ENCODE peak calls at places on chromosomes 12 and 14, in ten cellular contexts. Q is cardiac muscle cell, D is upper lobe of right lung, M is A549, J is GM23338, Y is ovary, S is spleen, X is Peyer's patch, C is uterus, K is transverse colon. F is an unnamed sample. For H3K4me1, the result is how much of the 10 kb centered on the place peaks cover.

GRCh38 chr12:916240-916639 is 33.3 kb downstream of the RAD52 start:
- DNase-seq in Q (no peak), D (no peak), M (no peak), J (peak), Y (no peak), S (peak), X (peak), C (no peak), K (peak), F (no peak)

GRCh38 chr12:115712676-115713075 is 564.8 kb downstream of the MED13L start:
- DNase-seq in Q (no peak), D (no peak), M (no peak), J (no peak), Y (no peak), S (no peak), X (no peak), C (no peak), K (peak), F (no peak)

GRCh38 chr12:87802721-87803011 is 226.5 kb downstream of the C12orf50 start:
- DNase-seq in Q (no peak), D (no peak), M (no peak), J (no peak), Y (no peak), S (no peak), X (no peak), C (no peak), K (no peak), F (no peak)

GRCh38 chr12:95147836-95148235 is 69.4 kb downstream of the FGD6 start:
- DNase-seq in Q (no peak), D (no peak), M (no peak), J (peak), Y (no peak), S (no peak), X (no peak), C (no peak), K (no peak), F (no peak)

GRCh38 chr12:46267618-46268348 is 1.1 kb downstream of the SLC38A1 start:
- DNase-seq in Q (peak), D (no peak), M (no peak), J (no peak), Y (peak), S (peak), X (no peak), C (no peak), K (no peak), F (no peak)

GRCh38 chr14:105006831-105007592 is 13.9 kb downstream of the CDCA4 start:
- DNase-seq in Q (no peak), D (no peak), M (no peak), J (no peak), Y (no peak), S (no peak), X (no peak), C (no peak), K (no peak), F (peak)

GRCh38 chr12:63387736-63388135 is 236.7 kb upstream of the AVPR1A start:
- DNase-seq in Q (no peak), D (no peak), M (no peak), J (no peak), Y (no peak), S (no peak), X (no peak), C (no peak), K (no peak), F (no peak)

GRCh38 chr12:123078114-123078465 is 72.8 kb downstream of the PITPNM2 start:
- DNase-seq in Q (no peak), D (no peak), M (no peak), J (no peak), Y (no peak), S (no peak), X (no peak), C (no peak), K (no peak), F (no peak)

GRCh38 chr12:5789469-5789968 is 155.5 kb downstream of the ANO2 start:
- DNase-seq in Q (no peak), D (no peak), M (no peak), J (no peak), Y (no peak), S (no peak), X (no peak), C (no peak), K (no peak), F (no peak)

GRCh38 chr14:104223101-104223809 is 84.9 kb downstream of the KIF26A start:
- DNase-seq in Q (peak), D (no peak), M (no peak), J (peak), Y (peak), S (peak), X (no peak), C (no peak), K (peak), F (no peak)

GRCh38 chr14:43471595-43471994 is 1035.5 kb downstream of the FSCB start:
- DNase-seq in Q (no peak), D (no peak), M (no peak), J (peak), Y (no peak), S (no peak), X (no peak), C (no peak), K (no peak), F (no peak)

GRCh38 chr14:99627510-99628381 is 17.2 kb upstream of the HHIPL1 start:
- DNase-seq in Q (no peak), D (no peak), M (no peak), J (no peak), Y (no peak), S (no peak), X (no peak), C (no peak), K (no peak), F (peak)

GRCh38 chr14:103749452-103749851 is 33.8 kb downstream of the ZFYVE21 start:
- DNase-seq in Q (no peak), D (no peak), M (no peak), J (no peak), Y (no peak), S (no peak), X (no peak), C (no peak), K (no peak), F (no peak)

GRCh38 chr12:130499474-130499873 is 161.8 kb downstream of the PIWIL1 start:
- DNase-seq in Q (no peak), D (no peak), M (no peak), J (no peak), Y (no peak), S (no peak), X (no peak), C (no peak), K (no peak), F (no peak)

GRCh38 chr14:92558319-92558718 is 44.7 kb downstream of the RIN3 start:
- DNase-seq in Q (no peak), D (no peak), M (no peak), J (no peak), Y (no peak), S (no peak), X (no peak), C (no peak), K (no peak), F (no peak)

GRCh38 chr12:48235796-48236333 is 32.8 kb upstream of the OR10AD1 start:
- DNase-seq in Q (peak), D (no peak), M (no peak), J (no peak), Y (no peak), S (no peak), X (no peak), C (no peak), K (no peak), F (no peak)

GRCh38 chr14:35333797-35334743 is 41.9 kb downstream of the PSMA6 start:
- DNase-seq in Q (no peak), D (no peak), M (no peak), J (no peak), Y (peak), S (no peak), X (no peak), C (no peak), K (no peak), F (no peak)

GRCh38 chr12:28708918-28709371 is 440.1 kb upstream of the FAR2 start:
- DNase-seq in Q (peak), D (no peak), M (no peak), J (no peak), Y (no peak), S (no peak), X (no peak), C (no peak), K (no peak), F (no peak)

GRCh38 chr12:38904932-38905479 is 385 bp downstream of the CPNE8 start:
- DNase-seq in Q (peak), D (peak), M (peak), J (peak), Y (peak), S (peak), X (peak), C (peak), K (peak), F (peak)

GRCh38 chr12:124381454-124382207 is 86.7 kb downstream of the RFLNA start:
- DNase-seq in Q (peak), D (peak), M (peak), J (no peak), Y (peak), S (peak), X (peak), C (peak), K (peak), F (no peak)

GRCh38 chr12:123733243-123733642 is 21.1 kb downstream of the ATP6V0A2 start:
- DNase-seq in Q (no peak), D (no peak), M (no peak), J (no peak), Y (no peak), S (no peak), X (no peak), C (no peak), K (no peak), F (no peak)

GRCh38 chr12:65171073-65171472 is 1.7 kb downstream of the LEMD3 start:
- DNase-seq in Q (peak), D (no peak), M (no peak), J (no peak), Y (no peak), S (no peak), X (no peak), C (no peak), K (no peak), F (no peak)

GRCh38 chr12:113204806-113205205 is 16.5 kb upstream of the TPCN1 start:
- DNase-seq in Q (no peak), D (no peak), M (no peak), J (no peak), Y (no peak), S (no peak), X (no peak), C (no peak), K (no peak), F (no peak)

GRCh38 chr14:37642125-37642524 is 46.7 kb downstream of the TTC6 start:
- DNase-seq in Q (no peak), D (no peak), M (no peak), J (no peak), Y (no peak), S (no peak), X (no peak), C (no peak), K (no peak), F (no peak)
- H3K4me3 ChIP-seq in Q (no peak), D (no peak), M (no peak), J (no peak), Y (no peak), S (no peak), X (no peak), C (no peak), K (no peak), F (no peak)

DNA sequence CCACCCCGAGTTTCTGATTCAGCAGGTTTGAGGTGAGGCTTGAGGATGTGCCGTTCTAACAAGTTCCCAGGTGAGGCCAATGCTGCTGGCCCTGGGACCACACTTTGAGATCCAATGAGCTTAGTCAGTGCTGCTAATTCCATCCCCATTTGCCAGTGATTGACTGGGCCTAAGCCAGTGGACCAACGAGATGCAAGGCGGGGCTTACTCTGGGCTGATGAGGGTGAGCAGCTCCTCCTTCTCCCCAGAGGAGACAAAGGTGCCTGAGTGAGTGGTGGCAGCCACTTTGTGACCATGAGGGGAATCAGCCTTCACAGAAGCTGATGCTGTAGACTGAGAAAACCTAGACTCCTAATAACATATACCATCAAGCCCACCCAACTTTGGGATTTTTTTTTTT is 23.1 kb upstream of the HNF1A start:
- DNase-seq in Q (no peak), D (no peak), M (no peak), J (peak), Y (no peak), S (no peak), X (no peak), C (no peak), K (no peak), F (no peak)
- H3K4me1 ChIP-seq in Q (under half), D (under half), M (under half), J (under half), Y (under half), S (under half), X (under half), C (under half), K (under half), F (under half)

GRCh38 chr14:74945261-74945851 is 10.0 kb downstream of the PGF start:
- DNase-seq in Q (peak), D (no peak), M (peak), J (peak), Y (no peak), S (no peak), X (no peak), C (no peak), K (peak), F (no peak)
- TF ChIP-seq CTCF in Q (peak), D (peak), M (peak), J (peak), Y (no peak), S (no peak), X (peak), C (no peak), K (peak), F (peak)

GRCh38 chr12:6851153-6851920 is at the start of gene CDCA3:
- DNase-seq in Q (peak), D (peak), M (peak), J (peak), Y (peak), S (peak), X (peak), C (peak), K (peak), F (peak)
- H3K4me3 ChIP-seq in Q (peak), D (peak), M (peak), J (peak), Y (peak), S (peak), X (peak), C (peak), K (peak), F (peak)

F was measured in RWPE2.